ENCODE peak calls at places on chromosome 12, in nine cellular contexts. C is stimulated activated CD8-positive, alpha-beta memory T cell treated with anti-CD3 and anti-CD28 coated beads, Interleukin-7, amount 100 ng/mL, for 1 hour; O is fibroblast of villous mesenchyme; H is activated CD4-positive, alpha-beta T cell treated with anti-CD3 and anti-CD28 coated beads for 24 hours; A is EL; Z is lower lobe of right lung; E is ascending aorta; L is NCI-H460; P is HFFc6. Y is an unnamed sample.
A peak's percentile ranks its signal among the peaks of the same experiment; 100 is the strongest.

GRCh38 chr12:59744564-59744963 is 148.7 kb downstream of the SLC16A7 start:
- DNase-seq in C (no peak), O (no peak), H (no peak), A (no peak), Z (no peak), E (no peak), L (no peak), P (no peak), Y (no peak)

GRCh38 chr12:109760031-109760929 is 46.7 kb downstream of the FAM222A start:
- DNase-seq in C (no peak), O (no peak), H (no peak), A (no peak), Z (peak; percentile 86), E (no peak), L (no peak), P (no peak), Y (peak; percentile 50)

GRCh38 chr12:131242741-131243496 is 289.2 kb downstream of the ADGRD1 start:
- DNase-seq in C (no peak), O (no peak), H (no peak), A (no peak), Z (no peak), E (no peak), L (peak; percentile 69), P (no peak), Y (no peak)

GRCh38 chr12:104605685-104606084 is 148.9 kb downstream of the CHST11 start:
- DNase-seq in C (no peak), O (peak; percentile 72), H (no peak), A (peak; percentile 58), Z (peak; percentile 87), E (peak; percentile 64), L (no peak), P (no peak), Y (no peak)

GRCh38 chr12:53961025-53961761 is 6.5 kb downstream of the HOXC12 start:
- DNase-seq in C (no peak), O (no peak), H (no peak), A (no peak), Z (no peak), E (no peak), L (no peak), P (no peak), Y (peak; percentile 54)

GRCh38 chr12:1859643-1860042 is 39.3 kb downstream of the LRTM2 start:
- DNase-seq in C (no peak), O (peak; percentile 12), H (no peak), A (peak; percentile 86), Z (no peak), E (no peak), L (no peak), P (peak; percentile 74), Y (peak; percentile 68)

GRCh38 chr12:77087427-77087826 is 22.1 kb upstream of the E2F7 start:
- DNase-seq in C (no peak), O (peak; percentile 50), H (no peak), A (peak; percentile 12), Z (no peak), E (no peak), L (no peak), P (peak; percentile 70), Y (no peak)

GRCh38 chr12:32454866-32455265 is 55.5 kb downstream of the FGD4 start:
- DNase-seq in C (no peak), O (no peak), H (no peak), A (no peak), Z (no peak), E (no peak), L (no peak), P (no peak), Y (no peak)

GRCh38 chr12:67355428-67356385 is 86.5 kb downstream of the CAND1 start:
- DNase-seq in C (no peak), O (peak; percentile 73), H (no peak), A (peak; percentile 64), Z (no peak), E (no peak), L (peak; percentile 45), P (peak; percentile 41), Y (no peak)

GRCh38 chr12:95083938-95084337 is 10.5 kb upstream of the NR2C1 start:
- DNase-seq in C (no peak), O (peak; percentile 97), H (no peak), A (peak; percentile 80), Z (no peak), E (no peak), L (no peak), P (peak; percentile 48), Y (no peak)

GRCh38 chr12:107322063-107322462 is 228.7 kb upstream of the CRY1 start:
- DNase-seq in C (no peak), O (no peak), H (no peak), A (no peak), Z (no peak), E (no peak), L (no peak), P (no peak), Y (no peak)

GRCh38 chr12:46549527-46550265 is 177.1 kb upstream of the SLC38A2 start:
- DNase-seq in C (no peak), O (peak; percentile 96), H (no peak), A (peak; percentile 93), Z (no peak), E (no peak), L (peak; percentile 90), P (peak; percentile 82), Y (no peak)

GRCh38 chr12:113234483-113234882 is 13.2 kb downstream of the TPCN1 start:
- DNase-seq in C (no peak), O (no peak), H (no peak), A (no peak), Z (no peak), E (no peak), L (no peak), P (no peak), Y (no peak)

GRCh38 chr12:80802652-80803051 is 85.9 kb downstream of the MYF5 start:
- DNase-seq in C (no peak), O (no peak), H (no peak), A (no peak), Z (no peak), E (no peak), L (no peak), P (no peak), Y (no peak)

GRCh38 chr12:132395192-132395907 is 66.0 kb upstream of the GALNT9 start:
- DNase-seq in C (no peak), O (no peak), H (no peak), A (no peak), Z (no peak), E (no peak), L (no peak), P (no peak), Y (peak; percentile 40)

GRCh38 chr12:39354955-39355354 is 88.0 kb downstream of the KIF21A start:
- DNase-seq in C (no peak), O (no peak), H (no peak), A (no peak), Z (no peak), E (no peak), L (no peak), P (no peak), Y (no peak)

GRCh38 chr12:45914090-45914489 is 76.3 kb downstream of the SCAF11 start:
- DNase-seq in C (no peak), O (peak; percentile 58), H (no peak), A (peak; percentile 84), Z (no peak), E (no peak), L (no peak), P (peak; percentile 82), Y (no peak)

GRCh38 chr12:26668847-26669246 is 164.1 kb downstream of the ITPR2 start:
- DNase-seq in C (no peak), O (no peak), H (no peak), A (no peak), Z (no peak), E (no peak), L (no peak), P (no peak), Y (no peak)

GRCh38 chr12:121003650-121004049 is 12.6 kb downstream of the C12orf43 start:
- DNase-seq in C (no peak), O (no peak), H (no peak), A (no peak), Z (peak; percentile 31), E (no peak), L (no peak), P (no peak), Y (no peak)

GRCh38 chr12:27337376-27337775 is 4.7 kb downstream of the BMAL2 start:
- DNase-seq in C (no peak), O (no peak), H (no peak), A (no peak), Z (no peak), E (no peak), L (no peak), P (no peak), Y (no peak)

GRCh38 chr12:99453831-99454538 is 193.6 kb upstream of the GARIN6 start:
- DNase-seq in C (no peak), O (no peak), H (no peak), A (no peak), Z (no peak), E (no peak), L (no peak), P (no peak), Y (no peak)

GRCh38 chr12:116774020-116774419 is 35.9 kb downstream of the RNFT2 start:
- DNase-seq in C (no peak), O (no peak), H (no peak), A (no peak), Z (no peak), E (no peak), L (no peak), P (no peak), Y (no peak)

GRCh38 chr12:19021646-19022045 is 107.9 kb upstream of the PLEKHA5 start:
- DNase-seq in C (no peak), O (peak; percentile 41), H (no peak), A (peak; percentile 25), Z (no peak), E (no peak), L (no peak), P (no peak), Y (no peak)

GRCh38 chr12:69988601-69989194 is 163.7 kb downstream of the MYRFL start:
- DNase-seq in C (no peak), O (peak; percentile 68), H (no peak), A (peak; percentile 20), Z (no peak), E (no peak), L (no peak), P (peak; percentile 4), Y (no peak)

GRCh38 chr12:131482199-131482598 is 228.7 kb upstream of the SFSWAP start:
- DNase-seq in C (no peak), O (no peak), H (no peak), A (no peak), Z (no peak), E (no peak), L (no peak), P (no peak), Y (no peak)

GRCh38 chr12:7638064-7638763 is 27.5 kb downstream of the APOBEC1 start:
- DNase-seq in C (no peak), O (no peak), H (no peak), A (no peak), Z (no peak), E (no peak), L (no peak), P (no peak), Y (no peak)

GRCh38 chr12:57803317-57803893 is 15.1 kb downstream of the AVIL start:
- DNase-seq in C (no peak), O (peak; percentile 54), H (peak; percentile 7), A (peak; percentile 61), Z (no peak), E (no peak), L (peak; percentile 13), P (peak; percentile 36), Y (no peak)

Y was measured in RWPE2.